ENCODE peak calls at places on chromosomes 5 and 9, in six cellular contexts. One of them, this sample, is unnamed.

GRCh38 chr5:1034421-1034905 is 25.9 kb downstream of the NKD2 start:
- DNase-seq in cardiac muscle cell: no peak
- DNase-seq in uterus: no peak
- DNase-seq in iPS DF 6.9: no peak
- DNase-seq in adipocyte: no peak
- DNase-seq in BE2C: peak; percentile 33
- DNase-seq in this sample: peak; percentile 68

GRCh38 chr5:16520806-16521205 is 55.2 kb upstream of the ZNF622 start:
- DNase-seq in cardiac muscle cell: no peak
- DNase-seq in uterus: no peak
- DNase-seq in iPS DF 6.9: no peak
- DNase-seq in adipocyte: no peak
- DNase-seq in BE2C: no peak
- DNase-seq in this sample: no peak

GRCh38 chr9:22060831-22061383 is 51.8 kb upstream of the CDKN2B start:
- DNase-seq in cardiac muscle cell: no peak
- DNase-seq in uterus: no peak
- DNase-seq in iPS DF 6.9: no peak
- DNase-seq in adipocyte: peak; percentile 19
- DNase-seq in BE2C: no peak
- DNase-seq in this sample: no peak

GRCh38 chr5:135223404-135223803 is 175.6 kb downstream of the MACROH2A1 start:
- DNase-seq in cardiac muscle cell: no peak
- DNase-seq in uterus: peak; percentile 2
- DNase-seq in iPS DF 6.9: no peak
- DNase-seq in adipocyte: no peak
- DNase-seq in BE2C: peak; percentile 47
- DNase-seq in this sample: peak; percentile 12

GRCh38 chr5:169474226-169474625 is 109.3 kb upstream of the SPDL1 start:
- DNase-seq in cardiac muscle cell: no peak
- DNase-seq in uterus: no peak
- DNase-seq in iPS DF 6.9: no peak
- DNase-seq in adipocyte: no peak
- DNase-seq in BE2C: no peak
- DNase-seq in this sample: no peak

GRCh38 chr9:86601697-86602096 is 247.5 kb upstream of the TUT7 start:
- DNase-seq in cardiac muscle cell: no peak
- DNase-seq in uterus: no peak
- DNase-seq in iPS DF 6.9: no peak
- DNase-seq in adipocyte: no peak
- DNase-seq in BE2C: no peak
- DNase-seq in this sample: no peak

GRCh38 chr9:93132946-93133640 is 958 bp downstream of the NINJ1 start:
- DNase-seq in cardiac muscle cell: no peak
- DNase-seq in uterus: peak; percentile 46
- DNase-seq in iPS DF 6.9: no peak
- DNase-seq in adipocyte: peak; percentile 55
- DNase-seq in BE2C: no peak
- DNase-seq in this sample: no peak

GRCh38 chr9:107363511-107364182 is 80.6 kb downstream of the RAD23B start:
- DNase-seq in cardiac muscle cell: peak; percentile 9
- DNase-seq in uterus: no peak
- DNase-seq in iPS DF 6.9: no peak
- DNase-seq in adipocyte: no peak
- DNase-seq in BE2C: peak; percentile 73
- DNase-seq in this sample: no peak

GRCh38 chr5:56549096-56549886 is 266.1 kb upstream of the MAP3K1 start:
- DNase-seq in cardiac muscle cell: no peak
- DNase-seq in uterus: no peak
- DNase-seq in iPS DF 6.9: no peak
- DNase-seq in adipocyte: no peak
- DNase-seq in BE2C: no peak
- DNase-seq in this sample: no peak

GRCh38 chr5:154771383-154771901 is 16.3 kb downstream of the LARP1 start:
- DNase-seq in cardiac muscle cell: peak; percentile 11
- DNase-seq in uterus: peak; percentile 27
- DNase-seq in iPS DF 6.9: no peak
- DNase-seq in adipocyte: peak; percentile 89
- DNase-seq in BE2C: peak; percentile 91
- DNase-seq in this sample: no peak

GRCh38 chr5:151684690-151685361 is 1.9 kb downstream of the SPARC start:
- DNase-seq in cardiac muscle cell: peak; percentile 61
- DNase-seq in uterus: peak; percentile 77
- DNase-seq in iPS DF 6.9: peak; percentile 73
- DNase-seq in adipocyte: peak; percentile 97
- DNase-seq in BE2C: no peak
- DNase-seq in this sample: no peak

GRCh38 chr5:135313946-135314345 is 85.1 kb downstream of the MACROH2A1 start:
- DNase-seq in cardiac muscle cell: no peak
- DNase-seq in uterus: no peak
- DNase-seq in iPS DF 6.9: no peak
- DNase-seq in adipocyte: no peak
- DNase-seq in BE2C: no peak
- DNase-seq in this sample: no peak

GRCh38 chr9:94804917-94805544 is 78.5 kb downstream of the AOPEP start:
- DNase-seq in cardiac muscle cell: no peak
- DNase-seq in uterus: no peak
- DNase-seq in iPS DF 6.9: no peak
- DNase-seq in adipocyte: no peak
- DNase-seq in BE2C: no peak
- DNase-seq in this sample: no peak

GRCh38 chr5:57482671-57483106 is at the start of gene ACTBL2:
- DNase-seq in cardiac muscle cell: no peak
- DNase-seq in uterus: no peak
- DNase-seq in iPS DF 6.9: no peak
- DNase-seq in adipocyte: no peak
- DNase-seq in BE2C: no peak
- DNase-seq in this sample: no peak

GRCh38 chr9:87140605-87141109 is 193.4 kb upstream of the GAS1 start:
- DNase-seq in cardiac muscle cell: no peak
- DNase-seq in uterus: no peak
- DNase-seq in iPS DF 6.9: no peak
- DNase-seq in adipocyte: no peak
- DNase-seq in BE2C: no peak
- DNase-seq in this sample: no peak

GRCh38 chr9:114958021-114958846 is 27.8 kb upstream of the TNFSF8 start:
- DNase-seq in cardiac muscle cell: no peak
- DNase-seq in uterus: no peak
- DNase-seq in iPS DF 6.9: no peak
- DNase-seq in adipocyte: no peak
- DNase-seq in BE2C: no peak
- DNase-seq in this sample: peak; percentile 79

GRCh38 chr9:128342971-128343680 is 2.8 kb downstream of the SLC27A4 start:
- DNase-seq in cardiac muscle cell: peak; percentile 4
- DNase-seq in uterus: no peak
- DNase-seq in iPS DF 6.9: no peak
- DNase-seq in adipocyte: no peak
- DNase-seq in BE2C: no peak
- DNase-seq in this sample: no peak

GRCh38 chr5:177306674-177307543 is 3.3 kb downstream of the PRELID1 start:
- DNase-seq in cardiac muscle cell: no peak
- DNase-seq in uterus: no peak
- DNase-seq in iPS DF 6.9: no peak
- DNase-seq in adipocyte: no peak
- DNase-seq in BE2C: no peak
- DNase-seq in this sample: peak; percentile 57
- H3K4me1 ChIP-seq in cardiac muscle cell: peaks cover 6% of the 10 kb centered on the region
- H3K4me1 ChIP-seq in uterus: peaks cover 13% of the 10 kb centered on the region
- H3K4me1 ChIP-seq in iPS DF 6.9: no peaks in the 10 kb centered on the region
- H3K4me1 ChIP-seq in adipocyte: peaks cover 50% of the 10 kb centered on the region
- H3K4me1 ChIP-seq in BE2C: peaks cover 6% of the 10 kb centered on the region
- H3K4me1 ChIP-seq in this sample: no peaks in the 10 kb centered on the region

GRCh38 chr9:76403352-76403751 is 9.1 kb upstream of the RFK start:
- DNase-seq in cardiac muscle cell: no peak
- DNase-seq in uterus: no peak
- DNase-seq in iPS DF 6.9: no peak
- DNase-seq in adipocyte: peak; percentile 92
- DNase-seq in BE2C: no peak
- DNase-seq in this sample: no peak
- H3K4me3 ChIP-seq in cardiac muscle cell: no peak overlapping the region
- H3K4me3 ChIP-seq in uterus: no peak overlapping the region
- H3K4me3 ChIP-seq in iPS DF 6.9: no peak overlapping the region
- H3K4me3 ChIP-seq in adipocyte: peak overlapping the region; percentile 51
- H3K4me3 ChIP-seq in BE2C: no peak overlapping the region
- H3K4me3 ChIP-seq in this sample: peak overlapping the region; percentile 3

DNA sequence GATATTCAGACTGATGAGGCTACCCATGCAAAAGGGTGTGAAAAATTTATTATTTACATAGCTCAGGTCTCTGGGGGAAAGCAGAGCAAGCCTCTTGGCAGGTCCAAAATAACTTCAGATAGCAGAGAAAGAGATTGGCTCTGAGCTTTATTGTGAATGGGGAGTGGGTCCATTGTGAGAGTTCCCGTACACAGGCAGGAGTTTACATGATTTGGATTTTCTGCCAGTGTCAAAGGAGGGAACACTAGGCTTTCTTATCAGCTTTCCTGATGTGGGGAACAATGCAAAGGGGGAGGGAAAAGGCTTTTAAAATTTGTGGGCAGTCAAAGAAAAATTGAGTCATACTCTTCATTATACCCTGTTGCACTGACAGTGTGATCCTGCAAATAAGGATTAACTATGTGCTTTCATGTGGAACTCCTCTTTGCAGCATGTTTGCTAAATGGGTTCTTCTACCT is 615.0 kb upstream of the RIOK2 start:
- DNase-seq in cardiac muscle cell: no peak
- DNase-seq in uterus: no peak
- DNase-seq in iPS DF 6.9: no peak
- DNase-seq in adipocyte: no peak
- DNase-seq in BE2C: no peak
- DNase-seq in this sample: no peak
- H3K4me1 ChIP-seq in cardiac muscle cell: no peaks in the 10 kb centered on the region
- H3K4me1 ChIP-seq in uterus: no peaks in the 10 kb centered on the region
- H3K4me1 ChIP-seq in iPS DF 6.9: no peaks in the 10 kb centered on the region
- H3K4me1 ChIP-seq in adipocyte: no peaks in the 10 kb centered on the region
- H3K4me1 ChIP-seq in BE2C: no peaks in the 10 kb centered on the region
- H3K4me1 ChIP-seq in this sample: no peaks in the 10 kb centered on the region

DNA sequence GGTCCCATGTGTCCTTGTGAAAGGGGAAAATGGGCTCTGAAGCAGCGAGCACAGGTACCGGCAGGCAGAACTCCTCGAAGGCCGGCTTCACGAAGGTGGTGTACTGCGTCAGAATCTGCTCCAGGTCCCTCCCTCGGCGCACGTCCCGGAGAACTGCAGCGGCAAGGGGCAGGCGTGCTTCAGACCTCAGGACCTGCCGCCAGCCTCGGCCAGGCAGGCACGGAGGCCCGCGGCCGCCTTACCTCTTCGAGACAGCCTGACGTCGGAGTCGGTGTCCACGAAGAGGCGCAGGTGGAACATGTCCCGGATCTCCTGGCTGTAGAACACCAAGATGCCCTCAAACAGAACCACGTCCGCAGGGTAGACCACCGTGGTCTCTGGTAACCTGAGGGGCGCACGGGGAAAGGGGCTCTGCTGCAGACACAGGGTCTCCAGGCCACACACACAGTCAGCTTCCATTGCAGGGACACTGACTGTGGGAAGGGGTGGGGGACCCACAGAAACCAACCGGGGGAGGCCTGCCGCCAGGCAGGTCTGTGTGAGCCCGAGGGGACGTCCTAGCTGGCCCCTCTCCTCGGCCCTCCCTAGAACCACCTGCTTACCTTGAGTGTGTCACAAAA is 2.1 kb downstream of the UCK1 start:
- DNase-seq in cardiac muscle cell: no peak
- DNase-seq in uterus: no peak
- DNase-seq in iPS DF 6.9: no peak
- DNase-seq in adipocyte: no peak
- DNase-seq in BE2C: no peak
- DNase-seq in this sample: no peak
- H3K4me3 ChIP-seq in cardiac muscle cell: no peak overlapping the region
- H3K4me3 ChIP-seq in uterus: no peak overlapping the region
- H3K4me3 ChIP-seq in iPS DF 6.9: no peak overlapping the region
- H3K4me3 ChIP-seq in adipocyte: no peak overlapping the region
- H3K4me3 ChIP-seq in BE2C: no peak overlapping the region
- H3K4me3 ChIP-seq in this sample: no peak overlapping the region

DNA sequence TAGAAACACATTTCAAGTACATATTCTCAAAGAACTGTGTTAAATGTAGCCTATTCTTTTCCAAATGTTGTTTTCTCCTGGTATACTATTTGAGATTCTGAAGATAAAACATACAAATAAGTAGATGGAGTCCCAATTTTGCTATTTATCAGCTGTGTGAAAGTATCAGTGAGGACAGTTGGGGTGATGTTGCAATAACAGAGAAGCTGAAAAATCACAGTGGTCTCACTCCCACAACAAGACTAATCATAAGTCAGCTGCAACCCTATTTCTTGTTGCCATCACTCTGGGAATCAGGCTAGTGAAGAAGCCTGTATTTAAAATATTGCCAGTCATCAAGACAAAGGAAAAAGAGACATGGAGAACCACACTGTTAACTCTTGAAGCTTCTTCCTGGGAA is 25.9 kb upstream of the LURAP1L start:
- DNase-seq in cardiac muscle cell: no peak
- DNase-seq in uterus: no peak
- DNase-seq in iPS DF 6.9: no peak
- DNase-seq in adipocyte: no peak
- DNase-seq in BE2C: no peak
- DNase-seq in this sample: no peak
- H3K4me1 ChIP-seq in cardiac muscle cell: peaks cover 3% of the 10 kb centered on the region
- H3K4me1 ChIP-seq in uterus: no peaks in the 10 kb centered on the region
- H3K4me1 ChIP-seq in iPS DF 6.9: no peaks in the 10 kb centered on the region
- H3K4me1 ChIP-seq in adipocyte: no peaks in the 10 kb centered on the region
- H3K4me1 ChIP-seq in BE2C: peaks cover under 1% of the 10 kb centered on the region
- H3K4me1 ChIP-seq in this sample: no peaks in the 10 kb centered on the region

This sample was measured in aorta.